ENCODE peak calls at places on chromosome 17, in four cellular contexts. A is GM12878, S is HepG2, J is K562. X is an unnamed sample.

GRCh38 chr17:68302066-68302564 is 10.8 kb downstream of the ARSG start:
- DNase-seq in A (no peak), J (no peak), S (no peak), X (peak)

GRCh38 chr17:59284317-59284716 is 47.1 kb upstream of the YPEL2 start:
- DNase-seq in S (no peak), J (no peak), A (no peak), X (no peak)

GRCh38 chr17:7575959-7576358 is 3.5 kb upstream of the CD68 start:
- DNase-seq in A (no peak), S (no peak), J (no peak), X (no peak)

GRCh38 chr17:50893183-50893993 is 27.2 kb upstream of the TOB1 start:
- DNase-seq in J (peak), S (peak), A (no peak), X (no peak)

GRCh38 chr17:74757502-74757901 is 9.1 kb downstream of the NHERF1 start:
- DNase-seq in S (no peak), J (no peak), A (no peak), X (peak)

GRCh38 chr17:50993544-50993943 is 127.1 kb downstream of the SPAG9 start:
- DNase-seq in A (no peak), S (no peak), J (no peak), X (no peak)

GRCh38 chr17:59154335-59154720 is 658 bp downstream of the SKA2 start:
- DNase-seq in A (no peak), S (peak), J (peak), X (peak)

GRCh38 chr17:49985310-49985990 is 9.6 kb downstream of the DLX3 start:
- DNase-seq in A (no peak), J (no peak), S (no peak), X (peak)

GRCh38 chr17:35713069-35713728 is 18.2 kb upstream of the RASL10B start:
- DNase-seq in A (no peak), J (no peak), S (peak), X (peak)

GRCh38 chr17:68057531-68057952 is 22.0 kb downstream of the KPNA2 start:
- DNase-seq in S (no peak), A (no peak), J (no peak), X (peak)

GRCh38 chr17:50476545-50477315 is 1.9 kb upstream of the RSAD1 start:
- DNase-seq in A (no peak), S (peak), J (no peak), X (no peak)

GRCh38 chr17:52064791-52065211 is 93.7 kb downstream of the CA10 start:
- DNase-seq in J (no peak), S (no peak), A (no peak), X (no peak)

GRCh38 chr17:67469208-67469980 is 92.3 kb downstream of the PITPNC1 start:
- DNase-seq in S (peak), A (no peak), J (no peak), X (peak)

GRCh38 chr17:68296217-68297140 is 5.2 kb downstream of the ARSG start:
- DNase-seq in J (no peak), S (no peak), A (no peak), X (no peak)

GRCh38 chr17:33494156-33494555 is 201.1 kb upstream of the ASIC2 start:
- DNase-seq in S (no peak), A (no peak), J (no peak), X (no peak)

GRCh38 chr17:34384822-34385605 is 22.0 kb upstream of the CCL1 start:
- DNase-seq in S (no peak), A (no peak), J (no peak), X (no peak)

GRCh38 chr17:56808503-56808902 is 25.2 kb downstream of the C17orf67 start:
- DNase-seq in S (no peak), A (no peak), J (no peak), X (no peak)

GRCh38 chr17:69485901-69486643 is 71.6 kb downstream of the MAP2K6 start:
- DNase-seq in A (no peak), J (no peak), S (no peak), X (no peak)

GRCh38 chr17:69485126-69485724 is 70.7 kb downstream of the MAP2K6 start:
- DNase-seq in S (no peak), J (no peak), A (no peak), X (no peak)

GRCh38 chr17:69492410-69493071 is 78.0 kb downstream of the MAP2K6 start:
- DNase-seq in A (no peak), S (no peak), J (no peak), X (peak)

GRCh38 chr17:69489303-69489702 is 74.8 kb downstream of the MAP2K6 start:
- DNase-seq in S (no peak), A (no peak), J (no peak), X (no peak)

GRCh38 chr17:69486779-69487637 is 72.5 kb downstream of the MAP2K6 start:
- DNase-seq in J (no peak), A (no peak), S (no peak), X (no peak)
- TF ChIP-seq REST in J (no peak), A (no peak), S (no peak), X (no peak)

DNA sequence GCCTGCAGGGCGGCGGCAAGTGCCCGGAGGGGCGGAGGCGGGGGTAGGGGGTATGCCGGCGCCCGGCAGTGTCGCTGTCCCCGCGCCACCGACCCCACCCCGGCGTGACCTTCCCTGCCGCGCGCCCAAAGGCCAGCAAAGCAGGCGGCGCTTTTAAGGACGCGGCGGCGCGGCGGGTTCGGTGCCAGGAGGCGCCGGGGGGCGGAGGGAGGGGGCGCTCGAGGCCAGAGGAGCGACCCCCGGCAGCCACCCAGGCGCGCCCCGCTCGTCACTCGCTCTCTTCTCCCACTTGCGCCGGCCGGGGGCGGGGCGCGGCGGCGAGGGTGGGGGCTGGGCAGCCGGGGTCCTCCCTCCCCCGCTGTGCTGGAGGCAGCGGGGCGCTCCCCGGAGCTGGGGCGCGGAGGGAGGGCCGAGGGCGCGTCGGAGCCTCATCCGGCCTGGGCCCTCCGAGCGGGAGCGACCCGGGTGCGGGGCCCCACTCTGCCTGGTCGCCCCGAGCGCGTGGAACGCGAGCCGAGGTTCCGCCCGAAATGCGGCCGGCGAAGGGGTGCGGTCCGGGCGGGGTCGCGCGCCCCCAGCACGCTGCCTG is 8.5 kb upstream of the BAHCC1 start:
- DNase-seq in A (no peak), J (peak), S (peak), X (peak)
- TF ChIP-seq TAF1 in A (no peak), J (peak), S (no peak), X (no peak)

GRCh38 chr17:17400566-17401184 is 76.1 kb upstream of the MED9 start:
- DNase-seq in A (no peak), S (no peak), J (no peak), X (no peak)

GRCh38 chr17:17395885-17396284 is 80.9 kb upstream of the MED9 start:
- DNase-seq in S (no peak), J (no peak), A (no peak), X (no peak)

GRCh38 chr17:17400070-17400469 is 76.7 kb upstream of the MED9 start:
- DNase-seq in S (no peak), J (no peak), A (no peak), X (no peak)

GRCh38 chr17:17398928-17399926 is 77.6 kb upstream of the MED9 start:
- DNase-seq in J (no peak), A (no peak), S (no peak), X (peak)

GRCh38 chr17:17398188-17398927 is 78.4 kb upstream of the MED9 start:
- DNase-seq in J (no peak), A (no peak), S (no peak), X (no peak)
- H2AFZ ChIP-seq in J (no peak), A (no peak), S (no peak), X (peak)

DNA sequence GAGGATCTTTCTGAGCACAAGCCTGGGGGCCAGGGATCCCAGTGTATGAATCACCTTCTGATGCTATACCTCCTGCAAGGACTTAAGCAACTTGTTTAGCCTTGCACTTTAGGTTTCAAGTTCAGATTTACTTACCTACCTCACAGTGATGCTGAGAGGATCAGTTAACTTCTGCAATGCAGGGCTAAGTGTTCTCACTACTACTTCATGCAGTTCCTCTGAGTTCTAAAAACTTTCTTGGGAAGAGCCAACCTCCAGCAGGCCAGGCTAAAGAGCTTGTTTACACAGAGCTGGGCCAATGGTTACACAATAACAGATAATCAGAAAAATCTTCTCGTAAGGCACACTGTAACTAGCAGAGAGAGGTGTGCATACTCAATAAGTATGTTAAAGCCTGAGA is 13.0 kb downstream of the VEZF1 start:
- DNase-seq in A (no peak), S (peak), J (no peak), X (no peak)
- TF ChIP-seq REST in A (no peak), S (no peak), J (no peak), X (no peak)

GRCh38 chr17:70076831-70077230 is 1.8 kb downstream of the KCNJ16 start:
- DNase-seq in A (no peak), S (no peak), J (no peak), X (no peak)

GRCh38 chr17:70074236-70074830 is 692 bp upstream of the KCNJ16 start:
- DNase-seq in S (no peak), J (no peak), A (no peak), X (no peak)

GRCh38 chr17:70074991-70075390 is at the start of gene KCNJ16:
- DNase-seq in A (no peak), S (no peak), J (no peak), X (no peak)

GRCh38 chr17:70078549-70078948 is 3.5 kb downstream of the KCNJ16 start:
- DNase-seq in J (no peak), A (no peak), S (no peak), X (peak)

GRCh38 chr17:70076189-70076588 is 1.2 kb downstream of the KCNJ16 start:
- DNase-seq in J (no peak), A (no peak), S (no peak), X (no peak)
- TF ChIP-seq TAF1 in J (no peak), A (no peak), S (no peak), X (no peak)

GRCh38 chr17:78946631-78947030 is 21.4 kb upstream of the TIMP2 start:
- DNase-seq in S (no peak), A (no peak), J (no peak), X (no peak)

GRCh38 chr17:78950870-78951269 is 25.7 kb upstream of the TIMP2 start:
- DNase-seq in J (no peak), A (no peak), S (no peak), X (no peak)

GRCh38 chr17:78944956-78945355 is 19.8 kb upstream of the TIMP2 start:
- DNase-seq in J (no peak), A (no peak), S (no peak), X (no peak)

GRCh38 chr17:78946131-78946530 is 20.9 kb upstream of the TIMP2 start:
- DNase-seq in S (no peak), A (no peak), J (no peak), X (no peak)

GRCh38 chr17:78947235-78948153 is 22.3 kb upstream of the TIMP2 start:
- DNase-seq in S (peak), J (no peak), A (no peak), X (peak)
- H2AFZ ChIP-seq in S (no peak), J (no peak), A (no peak), X (no peak)

GRCh38 chr17:80261895-80262279 is 1.2 kb downstream of the RNF213 start:
- DNase-seq in S (no peak), A (no peak), J (no peak), X (no peak)

GRCh38 chr17:80261159-80261894 is 675 bp downstream of the RNF213 start:
- DNase-seq in A (no peak), S (peak), J (peak), X (peak)

GRCh38 chr17:80257716-80258213 is 2.9 kb upstream of the RNF213 start:
- DNase-seq in A (no peak), S (no peak), J (no peak), X (no peak)

GRCh38 chr17:80260791-80261158 is at the start of gene RNF213:
- DNase-seq in S (no peak), A (no peak), J (peak), X (peak)

DNA sequence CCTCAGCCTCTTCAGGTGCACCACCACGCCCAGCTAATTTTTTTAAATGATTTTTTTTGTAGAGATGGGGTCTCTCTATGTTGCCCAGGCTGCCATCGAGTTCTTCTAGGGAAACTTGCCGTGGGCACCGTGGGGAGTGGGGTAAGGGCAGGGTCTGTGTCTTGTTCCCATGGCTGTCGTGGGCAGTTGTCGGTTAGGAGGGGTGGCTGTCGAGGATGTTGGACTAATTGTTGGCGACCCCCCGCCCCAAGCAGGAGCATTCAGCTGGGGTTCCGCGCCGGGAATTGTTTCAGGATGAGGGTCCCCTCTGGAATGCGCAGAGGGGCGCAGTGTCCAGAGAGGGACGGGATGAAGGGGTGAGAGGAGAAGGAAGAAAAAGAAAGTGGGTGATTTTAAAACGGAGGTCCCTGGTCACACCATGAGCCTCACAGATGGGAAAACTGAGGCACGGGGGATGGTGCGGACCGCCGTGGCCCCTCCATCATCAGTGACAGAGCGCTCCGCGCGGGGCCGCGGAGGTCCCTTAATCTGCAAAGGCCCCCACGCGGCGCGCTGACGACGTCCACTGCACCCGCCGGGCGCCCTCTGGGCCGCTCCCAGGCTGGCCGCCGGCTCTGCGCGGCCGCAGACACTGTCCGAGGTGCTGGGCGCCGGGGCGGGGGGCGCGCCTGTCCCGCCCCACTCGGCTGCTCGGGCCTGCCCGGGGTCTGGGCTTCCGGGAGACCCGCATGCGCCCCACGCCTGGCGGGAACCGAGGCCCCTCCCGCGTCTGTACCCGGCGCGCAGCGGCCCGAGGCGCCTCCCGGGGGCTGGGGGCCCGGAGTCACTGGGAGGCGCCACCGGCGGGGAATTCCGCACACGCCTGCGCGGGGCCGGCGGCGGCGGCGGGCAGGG is 763 bp upstream of the RNF213 start:
- DNase-seq in S (peak), A (no peak), J (peak), X (peak)
- TF ChIP-seq REST in S (peak), A (peak), J (peak), X (peak)